ENCODE peak calls at places on chromosomes 4 and X, in ten cellular contexts. B, Q, Z, E, U, W, D, X, F and L are unnamed samples.

GRCh38 chr4:22515888-22516541 is at the start of gene ADGRA3:
- DNase-seq in U (peak; percentile 76), B (peak; percentile 80), D (peak; percentile 71), W (peak; percentile 79), F (peak; percentile 78), X (peak; percentile 75), E (peak; percentile 79), Q (peak; percentile 81), Z (peak; percentile 72), L (peak; percentile 87)

GRCh38 chr4:137545461-137545861 is 13.2 kb upstream of the PCDH18 start:
- DNase-seq in W (no peak), U (no peak), D (no peak), F (no peak), E (peak; percentile 75), Z (no peak), Q (no peak), X (no peak), B (peak; percentile 11), L (no peak)

GRCh38 chr4:17807446-17807845 is 3.1 kb downstream of the DCAF16 start:
- DNase-seq in Z (no peak), E (peak; percentile 36), W (no peak), B (no peak), D (no peak), Q (no peak), F (no peak), X (no peak), U (no peak), L (no peak)

GRCh38 chrX:107447642-107448041 is 1.8 kb upstream of the FRMPD3 start:
- DNase-seq in Z (no peak), E (no peak), D (no peak), W (no peak), B (no peak), X (no peak), Q (no peak), F (no peak), U (no peak), L (no peak)

GRCh38 chr4:5828005-5828391 is 64.9 kb downstream of the CRMP1 start:
- DNase-seq in Z (no peak), D (no peak), X (no peak), U (no peak), Q (no peak), W (no peak), E (no peak), B (no peak), F (no peak), L (no peak)

GRCh38 chr4:87129681-87130080 is 90.7 kb downstream of the KLHL8 start:
- DNase-seq in X (no peak), U (no peak), Q (no peak), B (no peak), E (no peak), Z (no peak), F (no peak), D (no peak), W (no peak), L (no peak)

GRCh38 chr4:87017580-87018061 is 82.8 kb downstream of the AFF1 start:
- DNase-seq in Q (no peak), X (no peak), F (no peak), Z (no peak), D (no peak), W (no peak), U (no peak), B (no peak), E (peak; percentile 87), L (no peak)

GRCh38 chr4:1130318-1131186 is 17.2 kb upstream of the RNF212 start:
- DNase-seq in Z (peak; percentile 76), E (peak; percentile 88), D (peak; percentile 88), Q (peak; percentile 51), W (peak; percentile 61), X (peak; percentile 55), B (peak; percentile 69), F (peak; percentile 69), U (peak; percentile 61), L (peak; percentile 74)

GRCh38 chr4:16598241-16599224 is 299.9 kb downstream of the LDB2 start:
- DNase-seq in E (peak; percentile 50), Q (no peak), F (no peak), B (no peak), U (no peak), D (peak; percentile 75), Z (no peak), X (no peak), W (no peak), L (no peak)

GRCh38 chr4:126708716-126709115 is 924.0 kb upstream of the INTU start:
- DNase-seq in D (no peak), X (no peak), Z (no peak), F (no peak), B (no peak), Q (no peak), W (no peak), E (no peak), U (no peak), L (no peak)

GRCh38 chrX:68455151-68455510 is 21.8 kb upstream of the OPHN1 start:
- DNase-seq in E (no peak), F (no peak), Z (no peak), B (no peak), X (no peak), Q (no peak), U (no peak), W (no peak), D (no peak), L (no peak)

GRCh38 chrX:47313056-47313455 is 57.3 kb upstream of the ZNF157 start:
- DNase-seq in W (no peak), B (peak; percentile 67), X (no peak), F (no peak), U (no peak), E (peak; percentile 9), D (no peak), Z (no peak), Q (no peak), L (no peak)

GRCh38 chr4:48913346-48913745 is 6.8 kb upstream of the OCIAD2 start:
- DNase-seq in X (no peak), F (no peak), W (no peak), U (no peak), E (peak; percentile 76), Q (no peak), B (peak; percentile 78), Z (no peak), D (peak; percentile 84), L (no peak)

GRCh38 chrX:131577999-131578734 is 34.3 kb downstream of the OR13H1 start:
- DNase-seq in Q (no peak), D (no peak), X (no peak), U (no peak), Z (no peak), B (no peak), W (no peak), E (no peak), F (no peak), L (no peak)

DNA sequence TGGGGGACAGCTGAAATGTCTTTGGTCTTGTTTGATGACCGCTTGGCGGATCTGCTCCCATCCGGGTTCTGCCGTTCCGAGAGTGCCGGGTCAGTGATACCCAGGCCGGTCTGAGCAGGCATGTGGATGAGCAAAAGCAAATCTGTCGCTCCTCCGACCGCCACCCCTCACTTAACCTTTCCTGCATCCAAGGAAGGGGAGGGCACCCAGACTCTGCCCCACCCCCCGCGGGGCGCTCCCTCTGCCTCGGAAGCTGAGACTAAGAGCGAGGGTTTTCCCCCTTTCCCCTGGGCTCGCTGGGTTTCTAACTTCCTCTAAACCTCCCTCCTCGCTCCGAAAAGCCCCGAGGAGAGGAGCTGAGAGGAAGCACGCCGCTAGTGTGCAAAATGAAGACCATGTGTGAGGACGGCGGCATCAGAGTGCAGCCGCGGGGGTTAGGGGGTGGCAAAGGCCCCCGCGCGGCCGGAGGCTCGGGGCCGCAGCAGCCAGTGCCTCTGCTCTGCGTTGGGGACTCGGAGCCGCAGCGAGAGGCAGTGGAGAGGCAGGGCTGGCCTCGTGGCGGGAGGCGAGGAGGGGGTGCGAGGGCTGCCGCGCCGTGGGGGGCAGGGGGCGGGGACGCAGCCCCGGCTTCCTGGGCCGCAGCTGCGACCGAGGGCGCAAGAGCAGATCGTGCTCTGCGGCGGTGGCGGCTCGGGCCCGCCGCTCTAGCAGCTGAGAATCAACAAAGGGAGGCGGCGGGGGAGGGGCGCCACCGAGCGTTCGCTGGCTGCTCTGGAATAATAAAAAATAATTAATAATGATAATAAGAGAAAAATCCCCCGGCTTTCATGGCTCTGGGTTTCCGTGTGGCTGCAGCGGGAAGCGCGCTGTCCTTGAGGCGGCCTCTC is 55.8 kb upstream of the BCOR start:
- DNase-seq in D (peak; percentile 36), X (no peak), Q (peak; percentile 37), Z (no peak), W (peak; percentile 61), U (peak; percentile 22), F (peak; percentile 65), B (peak; percentile 69), E (no peak), L (peak; percentile 54)
- TF ChIP-seq CTCF in D (peak; percentile 8), X (no peak), Q (no peak), Z (no peak), W (no peak), U (no peak), F (peak; percentile 17), B (peak; percentile 8), E (no peak), L (no peak)

GRCh38 chrX:76555816-76556215 is 128.3 kb downstream of the MAGEE1 start:
- DNase-seq in B (no peak), Z (no peak), U (peak; percentile 41), E (peak; percentile 40), Q (no peak), X (no peak), F (no peak), W (peak; percentile 51), D (peak; percentile 62), L (peak; percentile 17)
- TF ChIP-seq CTCF in B (no peak), Z (no peak), U (peak; percentile 33), E (peak; percentile 18), Q (no peak), X (peak; percentile 39), F (no peak), W (peak; percentile 69), D (peak; percentile 57), L (no peak)

DNA sequence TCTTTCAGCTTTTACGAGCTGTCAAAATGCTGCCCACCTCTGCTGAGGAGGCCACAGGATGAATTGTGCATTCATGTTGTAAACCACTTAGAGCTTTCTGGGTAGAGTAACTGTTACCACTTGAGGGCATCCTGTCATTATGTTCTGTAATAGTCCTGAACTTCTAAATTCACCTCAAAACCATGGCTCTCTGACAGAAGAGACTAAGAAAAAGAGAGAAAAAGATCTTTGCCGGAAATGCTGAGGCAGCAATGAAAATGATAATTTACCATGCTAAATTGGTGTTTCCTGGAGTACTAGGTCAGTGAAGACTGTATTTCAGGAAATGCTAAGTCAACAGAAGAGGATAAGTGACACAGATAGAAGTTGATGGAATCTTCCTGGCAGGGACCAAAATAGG is 942.3 kb upstream of the SLIT2 start:
- DNase-seq in X (no peak), F (no peak), U (no peak), D (peak; percentile 52), E (peak; percentile 78), Z (no peak), Q (no peak), W (no peak), B (no peak), L (no peak)
- TF ChIP-seq CTCF in X (no peak), F (peak; percentile 15), U (no peak), D (peak; percentile 60), E (peak; percentile 41), Z (no peak), Q (peak; percentile 26), W (no peak), B (no peak), L (no peak)

DNA sequence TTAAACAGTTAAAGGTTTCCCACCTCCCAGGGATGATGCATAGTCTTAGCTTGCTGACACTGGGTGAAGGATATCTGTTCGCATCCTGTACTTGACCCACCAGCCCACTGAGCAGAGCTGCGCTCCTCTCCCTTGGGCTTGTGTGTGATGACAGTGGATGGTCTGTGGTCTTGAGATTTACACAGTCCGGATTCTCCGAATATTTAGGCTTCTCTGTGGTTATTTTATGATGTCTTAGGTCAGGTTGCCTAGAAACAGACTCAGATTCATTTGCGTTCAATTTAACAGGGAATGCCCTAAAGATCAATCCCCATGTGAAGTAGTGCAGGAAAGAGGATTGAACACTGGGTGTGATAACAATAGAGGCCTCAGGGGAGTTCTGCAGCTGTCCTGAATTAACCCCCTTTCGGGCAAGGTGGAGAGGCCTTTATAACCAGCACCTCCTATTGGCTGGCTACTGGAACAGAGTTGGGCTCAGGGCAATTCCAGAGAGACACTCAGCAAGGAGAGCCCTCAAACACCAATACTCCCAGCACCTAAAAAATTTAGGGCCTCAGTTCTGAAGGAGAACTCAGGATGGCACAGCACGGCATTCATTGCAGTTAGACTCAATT is 653.2 kb upstream of the GALNT7 start:
- DNase-seq in X (no peak), W (peak; percentile 51), U (no peak), Q (no peak), F (no peak), D (no peak), Z (no peak), B (no peak), E (no peak), L (no peak)
- TF ChIP-seq CTCF in X (no peak), W (peak; percentile 40), U (no peak), Q (no peak), F (no peak), D (no peak), Z (no peak), B (no peak), E (no peak), L (no peak)